ENCODE peak calls at places on chromosome 2, in eight cellular contexts. D is GM12865, T is mucosa of descending colon, R is RWPE2, G is IMR-90, L is GM12864, B is AG10803, W is fibroblast of lung. J is an unnamed sample.

GRCh38 chr2:117691980-117692379 is 122.5 kb upstream of the DDX18 start:
- DNase-seq in B (no peak), L (no peak), R (no peak), T (no peak), W (no peak), G (no peak), D (no peak), J (no peak)

GRCh38 chr2:75491129-75491753 is 69.5 kb downstream of the EVA1A start:
- DNase-seq in D (no peak), R (no peak), T (no peak), W (peak), L (no peak), G (no peak), B (peak), J (peak)

GRCh38 chr2:126730655-126731054 is 74.7 kb downstream of the GYPC start:
- DNase-seq in L (no peak), D (no peak), R (no peak), B (no peak), T (no peak), G (no peak), W (no peak), J (no peak)

GRCh38 chr2:152562208-152562884 is 154.9 kb downstream of the PRPF40A start:
- DNase-seq in R (no peak), D (no peak), T (no peak), G (no peak), B (no peak), W (no peak), L (no peak), J (no peak)

GRCh38 chr2:70988726-70989648 is 5.7 kb downstream of the TEX261 start:
- DNase-seq in T (peak), D (no peak), W (no peak), G (no peak), R (no peak), L (no peak), B (no peak), J (no peak)

GRCh38 chr2:217853301-217853881 is 149.4 kb downstream of the TNS1 start:
- DNase-seq in G (peak), W (peak), D (no peak), T (no peak), R (no peak), L (no peak), B (peak), J (peak)

GRCh38 chr2:7288484-7288883 is 371.3 kb downstream of the RNF144A start:
- DNase-seq in D (peak), B (no peak), T (no peak), W (no peak), L (no peak), G (no peak), R (peak), J (no peak)

GRCh38 chr2:111133603-111134002 is 12.9 kb downstream of the BCL2L11 start:
- DNase-seq in D (no peak), T (no peak), W (no peak), B (no peak), L (no peak), G (no peak), R (no peak), J (no peak)

GRCh38 chr2:167345559-167345958 is 457.3 kb downstream of the XIRP2 start:
- DNase-seq in T (no peak), L (no peak), W (no peak), R (no peak), B (no peak), D (no peak), G (no peak), J (no peak)

GRCh38 chr2:99682280-99683060 is 192.7 kb upstream of the REV1 start:
- DNase-seq in T (no peak), G (peak), R (no peak), D (no peak), B (peak), L (no peak), W (peak), J (no peak)

GRCh38 chr2:213443952-213444351 is 159.7 kb downstream of the SPAG16 start:
- DNase-seq in D (no peak), L (no peak), R (no peak), G (no peak), W (no peak), B (no peak), T (no peak), J (no peak)

GRCh38 chr2:74747411-74748080 is 86.4 kb upstream of the HK2 start:
- DNase-seq in R (peak), T (no peak), L (no peak), D (no peak), G (peak), B (peak), W (peak), J (peak)

GRCh38 chr2:201959626-201960025 is 74.0 kb upstream of the FZD7 start:
- DNase-seq in B (peak), L (no peak), D (no peak), T (no peak), R (no peak), G (no peak), W (peak), J (no peak)

GRCh38 chr2:83055338-83056010 is 1403.6 kb downstream of the SUCLG1 start:
- DNase-seq in G (peak), L (no peak), D (no peak), B (peak), R (no peak), T (no peak), W (peak), J (peak)

GRCh38 chr2:9737053-9737875 is 106.0 kb upstream of the TAF1B start:
- DNase-seq in D (peak), T (no peak), B (peak), L (no peak), W (no peak), G (peak), R (no peak), J (peak)
- TF ChIP-seq CTCF in D (peak), T (no peak), B (peak), L (peak), W (no peak), G (peak), R (no peak), J (peak)

DNA sequence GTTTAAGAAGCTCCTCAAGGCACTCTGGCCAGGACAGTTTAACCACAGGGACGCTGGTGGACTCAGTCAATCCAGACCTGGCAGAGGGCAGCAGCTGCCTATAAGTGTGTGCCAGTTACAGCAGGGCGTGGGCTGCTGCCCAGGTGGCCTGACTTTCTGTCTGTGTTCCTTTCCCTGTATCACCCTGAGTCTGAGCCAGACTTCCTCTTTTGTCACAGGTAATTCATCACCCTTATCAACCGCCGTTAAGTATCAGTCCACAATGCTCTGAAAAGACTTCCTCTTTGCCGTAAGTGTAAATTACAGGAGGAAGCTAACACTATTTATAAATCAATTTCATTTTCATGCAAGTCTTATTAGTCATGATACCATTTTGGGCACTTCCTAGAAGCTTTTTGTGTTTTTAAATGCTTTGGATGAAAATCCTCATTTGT is 7.0 kb downstream of the LPIN1 start:
- DNase-seq in T (peak), B (no peak), D (peak), L (peak), G (no peak), W (peak), R (no peak), J (no peak)
- H3K4me3 ChIP-seq in T (no peak), B (no peak), D (peak), L (no peak), G (no peak), W (no peak), R (no peak), J (no peak)

GRCh38 chr2:105783151-105783738 is 38.5 kb downstream of the NCK2 start:
- DNase-seq in T (no peak), R (no peak), D (no peak), W (no peak), B (no peak), L (no peak), G (no peak), J (no peak)

GRCh38 chr2:105780606-105781005 is 35.9 kb downstream of the NCK2 start:
- DNase-seq in D (no peak), L (no peak), T (no peak), G (no peak), B (no peak), R (no peak), W (no peak), J (no peak)

GRCh38 chr2:105781274-105781673 is 36.6 kb downstream of the NCK2 start:
- DNase-seq in W (no peak), G (no peak), B (no peak), L (no peak), R (no peak), T (no peak), D (no peak), J (peak)

GRCh38 chr2:105782646-105783045 is 37.9 kb downstream of the NCK2 start:
- DNase-seq in L (no peak), B (no peak), T (no peak), W (no peak), D (no peak), R (no peak), G (no peak), J (no peak)

GRCh38 chr2:105782123-105782522 is 37.4 kb downstream of the NCK2 start:
- DNase-seq in L (no peak), B (no peak), D (no peak), W (no peak), R (no peak), T (no peak), G (no peak), J (no peak)
- TF ChIP-seq CTCF in L (no peak), B (peak), D (peak), W (no peak), R (no peak), T (no peak), G (peak), J (no peak)

DNA sequence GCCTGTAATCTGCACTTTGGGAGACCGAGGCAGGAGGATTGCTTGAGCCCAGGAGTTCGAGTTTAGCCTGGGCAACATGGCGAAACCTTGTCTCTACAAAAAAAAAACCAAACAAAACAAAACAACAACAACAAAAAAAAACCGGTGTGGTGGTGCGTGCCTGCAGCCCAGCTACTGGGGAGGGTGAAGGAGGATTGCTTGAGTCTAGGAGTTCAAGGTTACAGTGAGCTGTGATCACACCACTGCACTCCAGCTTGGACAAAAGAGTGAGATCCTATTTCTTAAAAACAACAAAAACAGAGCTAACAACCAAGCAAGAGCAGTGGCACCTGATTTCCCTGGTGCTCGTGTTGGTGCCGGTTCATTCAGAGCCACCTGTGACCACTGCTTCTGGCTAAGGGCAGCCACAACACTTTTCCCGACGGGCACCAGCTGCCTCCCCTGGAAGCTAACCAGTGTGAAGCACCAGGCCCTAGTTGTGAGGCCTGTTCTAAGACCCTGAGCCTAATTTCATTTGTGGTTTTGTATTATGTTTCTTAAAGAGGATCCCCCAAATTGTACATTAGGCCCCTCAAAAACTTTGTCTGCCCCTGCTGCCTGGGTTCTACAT is 1.3 kb downstream of the AOX1 start:
- DNase-seq in T (no peak), G (no peak), B (no peak), L (no peak), D (no peak), W (no peak), R (no peak), J (no peak)
- H3K4me3 ChIP-seq in T (no peak), G (no peak), B (peak), L (no peak), D (no peak), W (no peak), R (no peak), J (peak)

GRCh38 chr2:16140771-16141640 is 200.7 kb downstream of the MYCN start:
- DNase-seq in D (no peak), R (no peak), T (no peak), W (no peak), L (no peak), G (no peak), B (no peak), J (no peak)

GRCh38 chr2:16141641-16141921 is 201.2 kb downstream of the MYCN start:
- DNase-seq in T (no peak), G (no peak), L (no peak), W (no peak), D (no peak), R (no peak), B (no peak), J (no peak)

GRCh38 chr2:16139663-16140610 is 199.6 kb downstream of the MYCN start:
- DNase-seq in L (no peak), B (no peak), T (no peak), W (no peak), R (no peak), D (no peak), G (no peak), J (no peak)

GRCh38 chr2:16138811-16139662 is 198.7 kb downstream of the MYCN start:
- DNase-seq in B (no peak), T (no peak), G (no peak), L (no peak), W (no peak), D (no peak), R (no peak), J (no peak)

GRCh38 chr2:16142383-16143361 is 202.3 kb downstream of the MYCN start:
- DNase-seq in W (no peak), G (no peak), B (no peak), D (no peak), T (no peak), L (no peak), R (no peak), J (no peak)
- TF ChIP-seq CTCF in W (no peak), G (no peak), B (no peak), D (no peak), T (no peak), L (no peak), R (no peak), J (no peak)

GRCh38 chr2:47661310-47661709 is 121.6 kb upstream of the MSH6 start:
- DNase-seq in W (no peak), R (no peak), T (no peak), D (no peak), G (no peak), B (no peak), L (no peak), J (no peak)
- H3K4me3 ChIP-seq in W (no peak), R (no peak), T (no peak), D (no peak), G (no peak), B (no peak), L (no peak), J (no peak)

GRCh38 chr2:65364054-65364651 is 68.2 kb downstream of the SPRED2 start:
- DNase-seq in G (no peak), W (no peak), T (no peak), B (no peak), L (no peak), D (no peak), R (no peak), J (no peak)
- TF ChIP-seq CTCF in G (no peak), W (no peak), T (no peak), B (no peak), L (no peak), D (no peak), R (no peak), J (no peak)

DNA sequence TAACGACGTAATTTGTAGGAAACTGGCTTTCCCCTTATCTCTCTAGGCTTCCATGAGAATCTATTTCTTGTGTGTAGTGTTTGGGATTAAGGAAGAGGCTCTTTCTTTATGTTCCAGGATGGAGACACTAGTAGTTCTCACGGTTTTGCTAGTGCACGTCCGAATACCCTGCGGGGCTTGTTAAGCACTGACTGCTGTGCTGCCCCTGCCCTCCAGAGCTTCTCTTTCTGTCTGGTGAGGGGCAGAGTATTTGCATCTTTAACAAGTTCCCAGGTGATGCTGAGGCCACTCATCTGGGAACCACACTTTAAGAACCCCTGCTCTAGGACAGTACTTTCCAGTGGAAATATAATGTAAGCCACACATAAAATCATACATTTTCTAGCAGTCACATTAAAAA is 76.4 kb downstream of the SPATS2L start:
- DNase-seq in L (no peak), R (no peak), T (no peak), B (no peak), D (no peak), W (no peak), G (no peak), J (no peak)
- H3K4me3 ChIP-seq in L (no peak), R (no peak), T (no peak), B (no peak), D (no peak), W (no peak), G (no peak), J (no peak)

GRCh38 chr2:229905601-229906000 is 16.2 kb downstream of the TRIP12 start:
- DNase-seq in D (no peak), R (no peak), W (no peak), B (no peak), T (no peak), L (no peak), G (no peak), J (no peak)

GRCh38 chr2:229914182-229914581 is 7.6 kb downstream of the TRIP12 start:
- DNase-seq in G (no peak), B (peak), T (no peak), D (peak), R (no peak), L (no peak), W (no peak), J (no peak)

GRCh38 chr2:229909090-229909489 is 12.7 kb downstream of the TRIP12 start:
- DNase-seq in B (no peak), T (no peak), D (no peak), L (no peak), W (peak), G (no peak), R (no peak), J (no peak)

GRCh38 chr2:229910147-229910831 is 11.5 kb downstream of the TRIP12 start:
- DNase-seq in L (no peak), W (no peak), R (no peak), G (no peak), B (no peak), D (no peak), T (no peak), J (no peak)

DNA sequence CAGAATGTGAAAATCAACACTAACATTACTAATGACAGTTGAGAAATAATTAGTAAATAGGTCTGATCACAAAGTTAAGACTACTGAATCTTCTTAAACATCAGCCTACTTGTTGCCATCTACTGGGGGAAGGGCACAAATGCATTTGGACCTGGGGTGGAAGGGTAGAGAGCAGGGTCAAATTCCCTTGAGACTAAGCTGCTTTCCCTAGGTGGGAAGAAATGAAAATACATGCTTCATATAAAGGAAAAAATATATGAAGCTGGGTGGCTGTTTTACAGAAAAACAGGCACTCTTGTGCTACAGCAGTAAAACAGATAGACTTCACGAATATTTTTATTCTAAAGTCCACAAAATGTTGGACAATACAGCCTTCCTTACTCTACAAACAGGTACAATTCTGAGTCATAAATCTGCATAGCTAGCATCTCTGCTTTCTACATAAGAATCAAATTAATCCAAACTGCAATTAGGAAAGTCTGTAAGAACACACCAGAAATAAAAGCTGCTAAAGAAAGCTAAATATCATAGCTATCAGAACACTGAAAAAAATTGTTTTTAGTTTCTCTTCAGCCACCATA is 10.9 kb downstream of the TRIP12 start:
- DNase-seq in L (no peak), W (no peak), G (no peak), T (no peak), R (no peak), D (peak), B (no peak), J (peak)
- TF ChIP-seq CTCF in L (peak), W (no peak), G (peak), T (no peak), R (peak), D (peak), B (peak), J (peak)

J was measured in fibroblast of mammary gland.